ENCODE peak calls at places on chromosomes 2 and 18, in nine cellular contexts. K is right lobe of liver; I is central memory CD4-positive, alpha-beta T cell; X is PC-3; P is Kasumi-1; Z is amniotic epithelial cell; E is CD4-positive, alpha-beta T cell; F is M059J; L is head of caudate nucleus. H is an unnamed sample.

GRCh38 chr2:28325567-28326468 is 66.8 kb upstream of the FOSL2 start:
- DNase-seq in K (no peak), E (no peak), P (no peak), F (peak), L (no peak), X (no peak), I (no peak), Z (no peak), H (no peak)

GRCh38 chr2:74290466-74291216 is 52.6 kb downstream of the SLC4A5 start:
- DNase-seq in L (no peak), Z (no peak), I (peak), K (no peak), F (no peak), E (peak), X (no peak), P (no peak), H (no peak)

GRCh38 chr18:46843372-46843771 is 73.9 kb downstream of the PIAS2 start:
- DNase-seq in K (no peak), X (no peak), I (no peak), E (no peak), L (no peak), Z (no peak), F (no peak), P (no peak), H (no peak)

GRCh38 chr2:235595420-235596010 is 101.7 kb downstream of the AGAP1 start:
- DNase-seq in I (peak), K (no peak), P (peak), F (peak), E (no peak), X (peak), L (peak), Z (peak), H (peak)

GRCh38 chr2:99881901-99882591 is 260.3 kb downstream of the AFF3 start:
- DNase-seq in K (no peak), Z (peak), L (peak), I (no peak), E (no peak), X (peak), F (peak), P (no peak), H (peak)

GRCh38 chr2:154402138-154402714 is 296.3 kb upstream of the KCNJ3 start:
- DNase-seq in K (no peak), P (peak), Z (peak), F (no peak), E (no peak), L (no peak), I (no peak), X (peak), H (peak)

GRCh38 chr18:5057348-5058012 is 139.6 kb downstream of the AKAIN1 start:
- DNase-seq in F (peak), Z (peak), L (peak), I (peak), X (peak), K (peak), E (peak), P (peak), H (peak)

GRCh38 chr2:181077128-181077709 is 96.8 kb downstream of the UBE2E3 start:
- DNase-seq in K (no peak), Z (peak), P (peak), L (no peak), F (peak), X (peak), E (peak), I (peak), H (peak)

GRCh38 chr2:98572676-98573075 is 35.6 kb downstream of the COA5 start:
- DNase-seq in K (no peak), I (no peak), Z (no peak), E (no peak), P (no peak), L (peak), F (peak), X (no peak), H (no peak)

GRCh38 chr2:99662761-99663341 is 173.0 kb upstream of the REV1 start:
- DNase-seq in F (peak), K (no peak), Z (peak), X (peak), L (peak), I (no peak), E (no peak), P (no peak), H (peak)

GRCh38 chr2:157625311-157625710 is 3.4 kb downstream of the ACVR1C start:
- DNase-seq in E (no peak), X (no peak), K (no peak), L (no peak), I (peak), Z (peak), P (no peak), F (peak), H (no peak)

GRCh38 chr18:47931707-47932103 is 1.2 kb upstream of the SMAD2 start:
- DNase-seq in K (no peak), F (peak), Z (peak), X (no peak), I (peak), L (no peak), E (peak), P (peak), H (no peak)

GRCh38 chr2:73457982-73458381 is 72.3 kb downstream of the ALMS1 start:
- DNase-seq in K (no peak), F (no peak), L (no peak), Z (no peak), I (no peak), X (no peak), P (no peak), E (no peak), H (no peak)

GRCh38 chr18:34760444-34760843 is 50.3 kb downstream of the DTNA start:
- DNase-seq in X (no peak), I (no peak), Z (no peak), P (no peak), L (no peak), K (no peak), E (no peak), F (no peak), H (no peak)

GRCh38 chr2:60569680-60570111 is 16.2 kb upstream of the BCL11A start:
- DNase-seq in K (no peak), Z (no peak), X (no peak), P (no peak), I (no peak), F (no peak), L (no peak), E (no peak), H (no peak)

GRCh38 chr2:226611944-226612318 is 187.7 kb downstream of the IRS1 start:
- DNase-seq in P (no peak), Z (peak), L (no peak), I (no peak), F (peak), K (no peak), E (no peak), X (peak), H (peak)

GRCh38 chr2:20640411-20641122 is 10.3 kb downstream of the HS1BP3 start:
- DNase-seq in P (no peak), X (no peak), E (no peak), Z (peak), K (no peak), I (no peak), F (no peak), L (no peak), H (no peak)

GRCh38 chr2:193943406-193943960 is 1713.5 kb upstream of the SLC39A10 start:
- DNase-seq in P (no peak), F (no peak), Z (no peak), X (no peak), I (no peak), E (no peak), K (no peak), L (peak), H (no peak)

GRCh38 chr2:139165041-139165440 is 384.9 kb upstream of the NXPH2 start:
- DNase-seq in E (no peak), Z (no peak), L (no peak), I (no peak), P (no peak), F (no peak), K (no peak), X (no peak), H (no peak)

GRCh38 chr2:72236445-72237067 is 88.9 kb upstream of the CYP26B1 start:
- DNase-seq in L (no peak), P (no peak), I (no peak), K (no peak), Z (peak), E (no peak), X (peak), F (peak), H (peak)

GRCh38 chr2:180367831-180368230 is 360.7 kb upstream of the CWC22 start:
- DNase-seq in L (no peak), K (no peak), X (peak), E (no peak), I (no peak), P (no peak), Z (peak), F (peak), H (peak)

GRCh38 chr2:145228506-145228905 is 708.6 kb upstream of the ZEB2 start:
- DNase-seq in P (no peak), Z (peak), I (no peak), F (peak), L (no peak), X (no peak), E (no peak), K (no peak), H (peak)

GRCh38 chr2:239227661-239228371 is 173.0 kb downstream of the HDAC4 start:
- DNase-seq in X (no peak), K (peak), I (no peak), F (peak), Z (no peak), L (no peak), P (no peak), E (no peak), H (no peak)

GRCh38 chr2:146129231-146129630 is 1609.3 kb upstream of the ZEB2 start:
- DNase-seq in P (no peak), K (no peak), X (peak), L (no peak), F (no peak), I (no peak), Z (no peak), E (no peak), H (no peak)

GRCh38 chr18:57856707-57857280 is 53.7 kb upstream of the ATP8B1 start:
- DNase-seq in X (no peak), K (no peak), I (no peak), F (no peak), Z (no peak), E (no peak), P (no peak), L (no peak), H (no peak)

GRCh38 chr2:157107460-157107859 is 150.0 kb upstream of the GALNT5 start:
- DNase-seq in X (peak), I (no peak), F (no peak), Z (no peak), P (no peak), K (no peak), L (no peak), E (no peak), H (no peak)

GRCh38 chr2:3956344-3956743 is 253.0 kb downstream of the DCDC2C start:
- DNase-seq in E (no peak), P (no peak), I (no peak), X (no peak), K (no peak), F (no peak), L (no peak), Z (no peak), H (no peak)

GRCh38 chr18:78605255-78605654 is 374.4 kb upstream of the SALL3 start:
- DNase-seq in X (no peak), Z (no peak), K (no peak), I (no peak), L (no peak), E (no peak), P (no peak), F (no peak), H (no peak)

GRCh38 chr18:11323359-11323819 is 174.0 kb upstream of the PIEZO2 start:
- DNase-seq in F (peak), I (no peak), K (no peak), Z (peak), E (no peak), X (peak), P (no peak), L (no peak), H (peak)

GRCh38 chr2:67974564-67975430 is 88.0 kb downstream of the C1D start:
- DNase-seq in I (no peak), E (no peak), L (peak), Z (no peak), P (peak), X (peak), F (peak), K (no peak), H (no peak)

GRCh38 chr2:238635637-238636036 is 208.9 kb downstream of the ASB1 start:
- DNase-seq in K (no peak), E (no peak), Z (peak), L (no peak), I (no peak), X (no peak), P (no peak), F (no peak), H (no peak)